ENCODE peak calls at places on chromosomes 16 and 17, in four cellular contexts. P is K562, N is IMR-90, R is left ventricle myocardium inferior. I is an unnamed sample.

GRCh38 chr17:73156166-73156840 is 8.5 kb upstream of the SSTR2 start:
- DNase-seq in P (peak), N (peak), R (peak), I (peak)

GRCh38 chr17:57349533-57350227 is 93.4 kb downstream of the MSI2 start:
- DNase-seq in P (no peak), N (peak), R (no peak), I (no peak)

GRCh38 chr16:4663756-4664465 is 29.5 kb upstream of the NUDT16L1 start:
- DNase-seq in P (no peak), N (no peak), R (peak), I (no peak)

GRCh38 chr16:49688298-49688697 is 167.6 kb downstream of the ZNF423 start:
- DNase-seq in P (no peak), N (no peak), R (no peak), I (no peak)

GRCh38 chr16:46746821-46747776 is 1.0 kb downstream of the MYLK3 start:
- DNase-seq in P (no peak), N (no peak), R (peak), I (peak)

GRCh38 chr17:77735341-77736206 is 222.9 kb upstream of the TNRC6C start:
- DNase-seq in P (peak), N (no peak), R (peak), I (no peak)

GRCh38 chr16:14641877-14642276 is 9.1 kb downstream of the BFAR start:
- DNase-seq in P (no peak), N (no peak), R (no peak), I (no peak)

GRCh38 chr16:74297296-74297665 is 667 bp downstream of the PSMD7 start:
- DNase-seq in P (no peak), N (peak), R (no peak), I (no peak)

GRCh38 chr17:43832168-43832975 is 574 bp downstream of the MPP3 start:
- DNase-seq in P (no peak), N (peak), R (peak), I (peak)

GRCh38 chr17:73069164-73069774 is 23.2 kb downstream of the SLC39A11 start:
- DNase-seq in P (no peak), N (no peak), R (no peak), I (peak)

GRCh38 chr17:35238817-35239216 is 4.1 kb upstream of the SLFN5 start:
- DNase-seq in P (no peak), N (peak), R (no peak), I (no peak)

GRCh38 chr16:85566502-85567100 is 46.5 kb upstream of the GSE1 start:
- DNase-seq in P (no peak), N (no peak), R (no peak), I (no peak)

GRCh38 chr16:29320274-29320999 is 86.1 kb downstream of the NPIPB11 start:
- DNase-seq in P (no peak), N (no peak), R (no peak), I (no peak)

GRCh38 chr16:72400257-72401078 is 228.5 kb upstream of the PMFBP1 start:
- DNase-seq in P (peak), N (peak), R (no peak), I (peak)

GRCh38 chr17:65047939-65048338 is 8.6 kb downstream of the GNA13 start:
- DNase-seq in P (no peak), N (peak), R (no peak), I (no peak)

GRCh38 chr17:80968602-80969029 is 23.0 kb upstream of the CHMP6 start:
- DNase-seq in P (no peak), N (peak), R (no peak), I (no peak)

GRCh38 chr16:56732366-56732765 is 2.4 kb downstream of the NUP93 start:
- DNase-seq in P (no peak), N (no peak), R (no peak), I (no peak)

GRCh38 chr17:76082326-76083251 is 3.6 kb downstream of the ZACN start:
- DNase-seq in P (no peak), N (no peak), R (no peak), I (no peak)

GRCh38 chr16:67846320-67847063 is at the start of gene NUTF2:
- DNase-seq in P (peak), N (peak), R (peak), I (peak)

GRCh38 chr17:66782866-66783265 is 52.1 kb upstream of the CACNG5 start:
- DNase-seq in P (no peak), N (no peak), R (no peak), I (no peak)

GRCh38 chr17:39752241-39752831 is 14.6 kb downstream of the GRB7 start:
- DNase-seq in P (no peak), N (no peak), R (no peak), I (no peak)

GRCh38 chr16:66295761-66296546 is 70.5 kb upstream of the CDH5 start:
- DNase-seq in P (no peak), N (no peak), R (no peak), I (no peak)

GRCh38 chr16:64152010-64152767 is 969.7 kb downstream of the CDH11 start:
- DNase-seq in P (no peak), N (no peak), R (no peak), I (no peak)

GRCh38 chr17:1110844-1111598 is 68.8 kb downstream of the ABR start:
- DNase-seq in P (no peak), N (peak), R (peak), I (no peak)

GRCh38 chr16:80161799-80162380 is 378.9 kb upstream of the DYNLRB2 start:
- DNase-seq in P (no peak), N (no peak), R (no peak), I (no peak)

GRCh38 chr16:82835487-82836160 is 208.9 kb downstream of the CDH13 start:
- DNase-seq in P (no peak), N (peak), R (no peak), I (no peak)

GRCh38 chr17:74432484-74433391 is 850 bp downstream of the GPRC5C start:
- DNase-seq in P (no peak), N (no peak), R (no peak), I (no peak)

GRCh38 chr17:74435775-74436359 is 4.0 kb downstream of the GPRC5C start:
- DNase-seq in P (no peak), N (no peak), R (no peak), I (no peak)

GRCh38 chr17:74430706-74431567 is 951 bp upstream of the GPRC5C start:
- DNase-seq in P (peak), N (peak), R (peak), I (peak)

GRCh38 chr17:74431568-74432483 is at the start of gene GPRC5C:
- DNase-seq in P (peak), N (no peak), R (peak), I (peak)

DNA sequence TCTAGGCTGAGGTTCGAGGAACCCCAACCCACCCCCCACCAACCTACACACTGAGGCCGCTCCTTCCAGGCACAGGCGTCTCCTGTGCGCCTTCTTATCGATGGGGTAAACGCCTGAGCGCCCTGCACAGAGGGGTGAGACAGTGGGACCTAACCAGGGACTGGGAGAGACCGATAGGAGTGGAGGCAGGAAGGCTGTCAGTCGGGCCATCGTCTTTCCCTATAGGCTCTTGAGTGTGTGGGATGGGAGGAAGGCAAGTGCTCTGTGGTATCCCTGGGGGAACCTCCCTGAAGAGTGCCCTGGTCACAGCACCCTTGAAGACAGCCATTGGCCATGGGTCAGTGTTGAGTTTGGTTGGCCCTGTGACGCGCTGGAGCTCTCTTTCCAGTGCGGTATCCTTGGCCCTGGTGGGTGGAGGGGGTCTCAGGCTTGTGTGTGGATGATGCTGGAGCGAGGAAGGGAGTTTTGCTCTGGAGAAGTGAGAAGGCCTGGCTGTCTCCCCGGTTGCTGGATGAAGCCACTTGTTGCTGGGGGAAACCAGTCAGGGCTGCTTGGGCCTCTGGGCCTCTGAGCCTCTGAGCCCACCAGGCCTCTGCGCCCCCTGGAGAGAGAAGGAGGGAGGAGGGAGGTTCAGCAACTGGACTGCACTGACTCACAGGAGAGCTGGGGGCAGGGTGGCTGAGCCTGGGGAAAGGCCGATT is 1.7 kb downstream of the GPRC5C start:
- DNase-seq in P (no peak), N (no peak), R (no peak), I (no peak)
- H3K4me3 ChIP-seq in P (no peak), N (no peak), R (peak), I (peak)

DNA sequence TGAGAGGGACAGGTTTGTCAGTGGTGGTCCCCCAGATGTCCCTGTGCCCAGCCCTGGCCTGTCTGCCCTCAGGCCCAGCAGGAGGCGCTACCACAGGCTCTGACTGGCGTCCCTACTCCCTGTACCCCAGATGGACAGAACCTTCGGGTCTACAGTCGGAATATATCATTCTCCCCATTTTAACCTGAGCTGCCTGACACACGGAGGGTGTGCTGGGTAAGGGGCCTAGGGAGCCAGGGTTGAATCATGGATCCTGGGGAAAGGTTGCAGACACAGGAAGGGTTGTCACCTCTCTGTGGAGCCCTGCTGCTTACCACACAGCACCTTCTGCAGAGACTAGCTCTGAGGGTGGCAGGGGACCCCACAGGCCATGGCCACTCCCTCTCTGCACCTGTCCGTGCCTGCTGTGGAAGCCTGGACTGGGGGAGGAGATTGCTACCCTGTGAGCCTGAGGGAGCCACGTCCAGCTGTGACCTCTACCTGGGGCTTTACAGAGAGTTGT is 162.2 kb upstream of the ZNF267 start:
- DNase-seq in P (no peak), N (no peak), R (no peak), I (no peak)
- TF ChIP-seq CTCF in P (peak), N (no peak), R (no peak), I (no peak)

GRCh38 chr17:78891406-78892061 is 11.5 kb downstream of the CEP295NL start:
- DNase-seq in P (no peak), N (no peak), R (no peak), I (no peak)

GRCh38 chr17:78892062-78892456 is 10.9 kb downstream of the CEP295NL start:
- DNase-seq in P (no peak), N (no peak), R (no peak), I (no peak)

GRCh38 chr17:78892936-78893379 is 10.0 kb downstream of the CEP295NL start:
- DNase-seq in P (no peak), N (no peak), R (no peak), I (no peak)

GRCh38 chr17:78893684-78894083 is 9.3 kb downstream of the CEP295NL start:
- DNase-seq in P (no peak), N (no peak), R (no peak), I (no peak)

DNA sequence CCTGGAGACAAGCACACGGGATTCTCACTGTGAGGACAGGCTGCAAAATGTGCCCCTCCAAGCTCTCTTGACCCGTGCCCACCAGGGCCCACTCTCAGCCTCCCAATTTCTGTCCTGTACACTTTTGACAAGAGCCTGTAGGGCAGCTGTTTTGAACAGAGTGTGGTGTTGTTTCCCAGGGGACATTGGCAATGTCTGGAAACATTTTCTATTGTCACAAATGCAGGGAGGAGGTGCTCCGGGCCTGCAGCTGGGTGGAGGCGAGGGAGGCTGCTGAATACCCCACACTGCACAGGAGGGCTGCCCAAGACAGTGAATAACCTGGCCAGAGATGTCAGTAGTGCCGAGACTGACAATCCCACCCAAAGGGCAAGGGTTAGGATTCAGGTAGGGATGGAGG is 10.5 kb downstream of the CEP295NL start:
- DNase-seq in P (no peak), N (no peak), R (no peak), I (no peak)
- H3K4me3 ChIP-seq in P (no peak), N (no peak), R (no peak), I (no peak)

DNA sequence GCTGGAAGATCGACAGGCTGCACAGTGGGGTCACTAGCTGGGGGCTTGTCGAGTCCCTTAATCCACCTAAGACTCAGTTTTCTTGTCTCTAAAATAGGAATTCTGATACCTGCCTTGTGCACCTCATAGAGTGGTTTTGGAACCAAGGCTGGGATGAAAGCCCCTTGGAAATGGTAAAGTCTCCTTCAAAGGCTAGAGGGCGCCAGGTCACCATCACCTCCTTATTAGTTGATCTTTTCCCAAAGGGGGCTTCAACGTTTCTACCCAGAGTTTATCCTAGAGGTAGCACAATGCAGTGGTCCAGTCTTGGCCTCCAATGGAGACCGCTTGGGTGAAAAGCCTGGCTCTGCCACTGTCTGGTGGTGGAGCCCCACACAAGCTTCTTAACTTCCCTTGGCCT is 158.2 kb downstream of the AIPL1 start:
- DNase-seq in P (no peak), N (no peak), R (no peak), I (no peak)
- TF ChIP-seq CTCF in P (no peak), N (no peak), R (peak), I (no peak)

DNA sequence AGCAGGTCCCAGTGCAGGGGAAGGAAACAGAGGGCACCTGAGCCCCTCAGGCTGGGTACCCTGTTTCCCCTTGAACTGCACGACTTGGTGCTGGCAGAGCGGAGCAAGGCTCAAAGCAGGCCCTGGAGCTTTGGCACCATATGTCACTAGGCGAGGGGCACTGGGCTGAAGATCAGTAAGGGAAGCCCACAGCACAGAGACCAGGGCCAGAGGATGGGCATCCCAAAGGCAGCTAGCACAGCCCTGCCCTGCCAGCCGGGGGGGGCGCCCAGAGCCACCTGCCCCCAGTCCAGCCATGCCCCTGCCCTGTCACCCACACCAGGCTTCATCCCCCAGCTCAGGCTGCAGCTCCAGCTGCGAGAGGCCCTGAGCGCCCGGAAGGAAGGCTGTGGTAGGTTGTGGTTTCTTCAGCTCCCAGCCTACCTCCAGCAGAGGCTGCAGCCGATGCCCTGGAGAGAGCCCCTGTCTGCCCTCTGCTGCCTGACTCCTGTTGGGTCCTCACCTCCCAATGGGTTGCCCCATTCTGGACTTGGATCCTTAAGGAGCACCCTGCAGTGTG is 10.9 kb downstream of the NHERF1 start:
- DNase-seq in P (no peak), N (no peak), R (no peak), I (peak)
- H3K4me3 ChIP-seq in P (no peak), N (no peak), R (no peak), I (no peak)

GRCh38 chr16:54143934-54144333 is 142.7 kb downstream of the IRX3 start:
- DNase-seq in P (no peak), N (no peak), R (no peak), I (no peak)

GRCh38 chr16:54142787-54143186 is 143.8 kb downstream of the IRX3 start:
- DNase-seq in P (no peak), N (no peak), R (no peak), I (no peak)

GRCh38 chr16:54140788-54141136 is 145.8 kb downstream of the IRX3 start:
- DNase-seq in P (no peak), N (no peak), R (no peak), I (no peak)

GRCh38 chr16:54143410-54143809 is 143.2 kb downstream of the IRX3 start:
- DNase-seq in P (no peak), N (no peak), R (no peak), I (no peak)

DNA sequence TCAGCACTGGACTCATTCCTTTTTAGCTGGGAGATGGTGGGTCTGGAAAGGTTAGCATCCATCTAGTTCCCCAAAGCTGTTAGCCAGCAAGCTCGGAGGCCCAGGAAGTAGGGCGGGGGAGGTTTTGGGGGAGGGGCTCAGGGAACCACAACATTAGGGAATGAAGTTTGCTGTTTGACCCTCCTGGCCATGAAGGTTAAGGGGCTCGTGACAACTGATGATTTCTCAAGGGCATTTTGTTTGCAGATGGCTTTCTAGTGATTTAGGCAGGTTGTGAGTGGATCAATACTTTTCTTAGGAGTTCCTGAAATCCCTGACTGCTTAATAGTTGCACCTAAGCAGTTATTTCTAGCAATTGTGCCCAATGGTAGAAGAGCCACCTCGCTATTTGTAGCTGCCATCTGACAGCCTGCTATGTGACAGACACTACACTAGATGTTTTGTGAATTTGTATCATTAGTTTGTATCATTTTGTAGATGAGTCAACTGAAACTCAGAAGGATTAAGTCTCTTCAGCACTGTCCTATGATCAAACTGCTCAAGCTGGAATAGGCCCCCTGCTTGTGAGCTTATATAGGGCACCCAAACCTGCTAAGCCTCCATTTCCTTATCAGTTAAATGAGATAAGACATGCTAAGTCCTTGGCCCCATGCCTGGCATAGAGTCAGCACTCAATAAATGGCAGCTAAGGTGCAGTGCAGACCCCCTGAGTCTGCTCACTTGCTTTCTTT is 146.4 kb downstream of the IRX3 start:
- DNase-seq in P (no peak), N (peak), R (no peak), I (no peak)
- TF ChIP-seq CTCF in P (no peak), N (no peak), R (no peak), I (no peak)

DNA sequence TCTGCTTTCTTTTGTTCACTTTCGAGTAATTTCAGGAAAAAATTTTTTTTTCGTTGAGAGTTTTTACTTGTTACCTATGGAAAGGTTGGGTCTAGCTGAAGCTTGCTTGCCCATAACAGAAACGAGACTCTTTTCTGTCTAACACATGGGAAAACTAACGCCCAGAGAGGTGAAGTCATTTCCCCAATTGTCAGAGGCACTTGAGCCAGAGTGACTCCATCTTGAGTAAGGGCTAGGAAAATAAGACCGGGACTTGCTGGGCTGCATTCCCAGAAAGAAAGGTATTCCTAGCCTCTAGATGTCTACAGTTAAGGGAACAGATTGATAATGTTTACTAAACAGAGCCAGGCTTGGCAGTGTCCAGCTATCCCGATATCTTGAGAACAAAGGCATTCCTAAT is 26.8 kb downstream of the PRKCB start:
- DNase-seq in P (no peak), N (no peak), R (no peak), I (no peak)
- H3K4me3 ChIP-seq in P (no peak), N (no peak), R (no peak), I (no peak)